ENCODE peak calls at places on chromosomes 12 and 14, in five cellular contexts. G is GM23338, F is cardiac fibroblast, Y is Peyer's patch, P is AG04449. X is an unnamed sample.

GRCh38 chr12:46208370-46208769 is 60.5 kb downstream of the SLC38A1 start:
- DNase-seq in F (no peak), P (no peak), Y (no peak), G (no peak), X (no peak)

GRCh38 chr12:99983721-99984258 is 946 bp downstream of the ANKS1B start:
- DNase-seq in G (no peak), F (peak), Y (no peak), P (no peak), X (no peak)

GRCh38 chr14:105376521-105377440 is 21.6 kb upstream of the TEX22 start:
- DNase-seq in G (peak), Y (no peak), P (no peak), F (no peak), X (no peak)

GRCh38 chr14:71354142-71354541 is 446.9 kb downstream of the PCNX1 start:
- DNase-seq in P (no peak), G (no peak), Y (no peak), F (no peak), X (no peak)

GRCh38 chr12:109863961-109864712 is 16.2 kb downstream of the GLTP start:
- DNase-seq in G (no peak), Y (peak), P (no peak), F (peak), X (no peak)

GRCh38 chr12:531951-532585 is 72.3 kb downstream of the B4GALNT3 start:
- DNase-seq in Y (no peak), G (no peak), P (peak), F (peak), X (no peak)

GRCh38 chr12:96263449-96263902 is 69.3 kb downstream of the ELK3 start:
- DNase-seq in F (peak), P (no peak), G (peak), Y (no peak), X (no peak)

GRCh38 chr14:70882771-70883492 is 24.3 kb upstream of the PCNX1 start:
- DNase-seq in G (no peak), F (peak), Y (no peak), P (no peak), X (no peak)

GRCh38 chr12:113818833-113819232 is 147.3 kb downstream of the RBM19 start:
- DNase-seq in Y (no peak), P (no peak), G (peak), F (peak), X (no peak)

GRCh38 chr14:29885988-29886387 is 41.7 kb downstream of the PRKD1 start:
- DNase-seq in G (no peak), P (no peak), Y (no peak), F (no peak), X (no peak)

GRCh38 chr14:25150934-25151790 is 101.2 kb upstream of the STXBP6 start:
- DNase-seq in Y (no peak), P (peak), G (peak), F (peak), X (no peak)

GRCh38 chr14:31419179-31420012 is 954 bp downstream of the HEATR5A start:
- DNase-seq in Y (no peak), P (no peak), G (no peak), F (peak), X (no peak)

GRCh38 chr12:113220593-113221180 is 577 bp upstream of the TPCN1 start:
- DNase-seq in P (no peak), F (no peak), G (peak), Y (no peak), X (no peak)

GRCh38 chr14:102993523-102993922 is 63.8 kb downstream of the CDC42BPB start:
- DNase-seq in G (no peak), P (no peak), Y (peak), F (peak), X (no peak)

GRCh38 chr14:104596927-104597351 is 7.6 kb downstream of the TMEM179 start:
- DNase-seq in F (no peak), P (no peak), G (no peak), Y (no peak), X (no peak)

GRCh38 chr12:104510145-104510872 is 53.6 kb downstream of the CHST11 start:
- DNase-seq in Y (no peak), P (no peak), G (no peak), F (no peak), X (no peak)

GRCh38 chr12:104507672-104508071 is 50.9 kb downstream of the CHST11 start:
- DNase-seq in F (no peak), P (no peak), Y (no peak), G (no peak), X (no peak)

GRCh38 chr12:104506691-104507401 is 50.1 kb downstream of the CHST11 start:
- DNase-seq in G (peak), Y (no peak), P (no peak), F (no peak), X (no peak)

GRCh38 chr12:104510873-104511243 is 54.1 kb downstream of the CHST11 start:
- DNase-seq in G (no peak), Y (no peak), F (no peak), P (no peak), X (no peak)

DNA sequence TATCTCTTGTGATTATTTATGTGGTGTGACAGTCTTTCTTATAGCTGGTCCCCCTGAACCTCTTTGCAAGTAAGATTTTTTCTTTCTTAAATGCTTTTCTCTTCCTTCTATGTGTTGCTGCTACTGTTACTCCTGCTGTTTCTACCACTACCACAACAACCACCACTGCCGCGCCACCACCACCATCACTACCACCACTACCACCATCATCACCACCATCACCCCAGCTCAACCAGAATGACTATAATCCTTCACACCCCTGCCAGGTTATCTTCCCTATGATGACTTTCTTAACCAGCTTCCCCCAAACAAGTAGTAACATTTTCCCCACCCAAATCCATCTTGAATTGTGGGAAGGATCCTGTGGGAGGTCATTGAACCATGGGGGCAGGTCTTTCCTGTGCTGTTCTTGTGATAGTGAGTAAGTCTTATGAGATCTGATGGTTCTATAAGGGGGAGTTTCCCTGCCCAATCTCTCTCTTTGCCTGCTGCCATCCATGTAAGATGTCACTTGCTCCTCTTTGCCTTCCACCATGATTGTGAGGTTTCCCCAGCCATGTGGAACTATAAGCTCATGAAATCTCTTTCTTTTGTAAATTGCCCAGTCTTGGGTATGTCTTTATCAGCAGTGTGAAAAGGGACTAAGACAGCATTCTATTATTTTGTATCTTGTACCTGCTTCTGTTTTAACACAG is 52.2 kb downstream of the CHST11 start:
- DNase-seq in Y (no peak), G (no peak), F (no peak), P (no peak), X (no peak)
- H3K4me3 ChIP-seq in Y (no peak), G (no peak), F (no peak), P (no peak), X (no peak)

DNA sequence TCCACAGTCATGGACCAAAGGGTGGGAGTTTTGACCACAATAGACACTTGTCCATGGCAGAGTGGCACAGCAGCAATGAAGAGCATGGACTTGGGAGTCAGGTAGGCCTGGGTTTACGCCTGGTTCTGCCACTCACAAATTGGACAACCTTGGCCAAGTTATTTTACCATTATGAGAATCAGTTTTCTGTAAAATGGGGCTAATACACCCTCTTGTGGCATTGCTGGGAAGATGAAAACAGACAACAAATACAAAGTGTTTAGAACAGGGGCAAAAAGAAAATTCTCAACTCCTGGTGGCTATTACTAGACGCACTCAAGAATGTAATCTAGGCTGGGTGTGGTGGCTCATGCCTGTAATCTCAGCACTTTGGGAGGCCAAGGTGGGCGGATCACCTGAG is 2.6 kb downstream of the C12orf43 start:
- DNase-seq in Y (no peak), P (no peak), F (no peak), G (no peak), X (no peak)
- TF ChIP-seq CTCF in Y (no peak), P (no peak), F (no peak), G (no peak), X (no peak)

DNA sequence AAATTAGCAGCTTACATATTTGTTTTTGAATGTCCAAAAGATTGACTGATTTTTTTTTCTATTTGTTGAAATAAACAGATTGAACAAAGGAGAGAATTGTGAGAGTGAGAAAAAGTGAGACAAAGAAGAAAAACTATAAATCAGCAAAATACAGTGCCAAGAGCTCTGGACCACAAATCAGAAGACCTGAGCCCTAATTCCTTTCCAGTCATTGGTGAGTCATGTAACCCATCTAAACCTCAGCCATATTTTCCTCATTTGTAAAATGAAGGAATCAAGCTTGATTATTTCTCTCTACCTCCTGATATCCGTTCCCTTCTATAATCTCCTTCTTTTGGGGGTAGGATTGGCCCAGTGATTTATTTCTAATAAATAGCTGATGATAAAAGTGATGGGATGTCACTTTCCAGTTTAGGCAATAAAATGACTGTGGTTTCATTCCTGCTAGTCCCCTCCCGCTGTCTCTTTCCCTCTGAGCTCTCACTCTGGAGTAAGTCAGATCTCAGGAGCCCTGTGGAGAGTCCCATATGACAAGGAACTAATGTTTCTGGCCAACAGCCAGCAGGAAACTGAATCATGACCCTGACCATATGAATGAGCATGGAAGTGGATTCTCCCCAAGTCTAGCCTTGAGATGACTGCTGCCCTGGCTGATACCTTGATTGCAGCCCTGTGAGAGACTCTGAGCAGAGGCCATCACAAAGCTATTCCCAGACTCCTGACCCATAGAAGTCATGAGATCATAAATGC is 218.9 kb downstream of the ACSS3 start:
- DNase-seq in F (peak), P (no peak), Y (no peak), G (no peak), X (peak)
- H3K4me3 ChIP-seq in F (no peak), P (no peak), Y (no peak), G (no peak), X (no peak)

GRCh38 chr14:101960225-101960624 is 4.1 kb upstream of the DYNC1H1 start:
- DNase-seq in F (peak), P (no peak), Y (no peak), G (peak), X (no peak)
- TF ChIP-seq CTCF in F (peak), P (peak), Y (no peak), G (peak), X (peak)

X was measured in retinal pigment epithelial cell.